ENCODE peak calls at places on chromosomes 4 and X, in six cellular contexts. S is fibroblast of lung, Y is PC-3, Z is T-helper 17 cell, O is lower lobe of right lung, J is heart left ventricle. N is an unnamed sample. For H3K9me3, the result is how much of the 10 kb centered on the place peaks cover.

GRCh38 chr4:24559889-24560288 is 24.5 kb downstream of the DHX15 start:
- DNase-seq in J (no peak), Z (no peak), Y (no peak), O (no peak), S (peak), N (no peak)

GRCh38 chrX:41634284-41634683 is 54.5 kb upstream of the GPR34 start:
- DNase-seq in J (no peak), Z (no peak), Y (no peak), O (no peak), S (peak), N (no peak)

GRCh38 chrX:109854096-109854495 is 121.0 kb upstream of the ACSL4 start:
- DNase-seq in J (no peak), Z (no peak), O (no peak), Y (no peak), S (no peak), N (no peak)

GRCh38 chr4:170698334-170698733 is 608.6 kb upstream of the AADAT start:
- DNase-seq in O (no peak), Y (no peak), J (no peak), Z (no peak), S (no peak), N (no peak)

GRCh38 chr4:104616401-104616820 is 121.7 kb upstream of the CXXC4 start:
- DNase-seq in J (peak), Y (no peak), S (peak), O (no peak), Z (no peak), N (no peak)

GRCh38 chr4:13821522-13821921 is 194.0 kb upstream of the BOD1L1 start:
- DNase-seq in Z (no peak), Y (peak), J (no peak), S (no peak), O (no peak), N (no peak)

GRCh38 chr4:139528377-139529005 is 27.5 kb downstream of the SETD7 start:
- DNase-seq in Y (no peak), J (peak), Z (no peak), S (peak), O (no peak), N (peak)

GRCh38 chrX:28586291-28586690 is 955 bp upstream of the IL1RAPL1 start:
- DNase-seq in S (peak), J (peak), Z (no peak), O (no peak), Y (peak), N (no peak)

GRCh38 chr4:21898101-21898500 is 50.5 kb downstream of the KCNIP4 start:
- DNase-seq in Y (no peak), O (no peak), S (no peak), J (no peak), Z (no peak), N (no peak)

GRCh38 chrX:156001667-156002021 is 4.1 kb downstream of the IL9R start:
- DNase-seq in J (no peak), Y (no peak), O (no peak), S (no peak), Z (no peak), N (no peak)
- H3K9me3 ChIP-seq in J (under half), Y (under half), O (under half), S (under half), Z (under half), N (under half)

DNA sequence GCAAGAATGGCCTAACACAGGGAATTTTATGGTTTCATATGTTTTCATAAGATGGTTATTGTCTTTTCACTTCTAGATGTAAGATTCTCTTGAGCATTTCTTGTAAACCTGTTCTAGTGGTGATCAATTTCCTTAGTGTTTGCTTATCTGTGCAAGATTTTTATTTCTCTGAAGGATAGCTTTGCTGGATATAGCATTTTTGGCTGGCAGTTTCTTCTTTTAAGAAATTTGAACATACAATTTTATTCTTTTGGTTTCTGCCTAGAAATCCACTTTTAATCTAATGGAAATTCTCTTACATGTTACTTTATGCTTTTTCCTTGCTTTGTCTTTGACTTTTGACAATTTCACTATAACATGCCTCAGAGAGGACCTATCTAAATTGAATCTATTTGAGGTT is 276.5 kb upstream of the SFRP2 start:
- DNase-seq in J (no peak), Y (no peak), Z (no peak), S (no peak), O (no peak), N (no peak)
- H3K9me3 ChIP-seq in J (under half), Y (under half), Z (under half), S (under half), O (under half), N (under half)

DNA sequence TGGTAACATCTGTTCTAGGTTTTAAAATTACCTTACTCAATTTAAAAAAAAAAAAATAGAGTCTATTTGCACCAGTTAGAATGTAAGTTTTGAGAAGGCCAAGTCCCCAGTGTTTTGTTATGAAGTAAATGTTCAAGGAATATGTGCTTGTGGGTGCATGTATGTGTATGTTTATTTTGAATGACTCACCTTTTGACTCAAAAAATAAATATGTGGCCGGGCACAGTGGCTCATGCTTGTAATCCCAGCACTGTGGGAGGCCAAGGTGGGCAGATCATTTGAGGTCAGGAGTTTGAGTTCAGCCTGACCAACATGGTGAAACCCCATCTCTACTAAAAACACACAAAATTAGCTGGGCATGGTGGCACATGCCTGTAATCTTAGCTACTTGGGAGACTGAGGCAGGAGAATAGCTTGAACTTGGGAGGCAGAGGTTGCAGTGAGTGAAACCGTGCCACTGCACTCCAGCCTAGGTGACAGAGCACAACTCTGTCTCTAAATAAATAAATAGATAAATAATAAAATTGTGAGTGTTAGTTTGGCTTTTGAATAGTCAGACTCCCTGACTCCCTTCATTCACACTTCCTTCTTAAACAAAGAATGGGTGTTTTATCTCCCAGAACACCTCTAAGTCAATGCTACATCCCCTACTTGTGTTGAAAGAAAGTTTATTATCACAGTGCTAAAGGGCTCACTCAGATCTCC is 511.3 kb upstream of the PCDH7 start:
- DNase-seq in Y (peak), J (no peak), O (no peak), S (peak), Z (no peak), N (no peak)
- H3K9me3 ChIP-seq in Y (under half), J (under half), O (under half), S (under half), Z (under half), N (under half)

GRCh38 chr4:10897076-10897475 is 212.5 kb upstream of the CLNK start:
- DNase-seq in Z (no peak), J (no peak), Y (no peak), O (no peak), S (no peak), N (no peak)
- H3K9me3 ChIP-seq in Z (under half), J (under half), Y (under half), O (under half), S (under half), N (under half)

GRCh38 chr4:75514949-75515612 is 808 bp downstream of the THAP6 start:
- DNase-seq in J (no peak), S (no peak), Y (no peak), O (no peak), Z (no peak), N (no peak)
- H3K9me3 ChIP-seq in J (under half), S (under half), Y (under half), O (under half), Z (under half), N (under half)

GRCh38 chr4:273312-274017 is 31.8 kb downstream of the ZNF732 start:
- DNase-seq in J (no peak), Z (no peak), S (no peak), O (no peak), Y (no peak), N (no peak)

GRCh38 chr4:271492-272103 is 33.7 kb downstream of the ZNF732 start:
- DNase-seq in S (no peak), Z (no peak), O (no peak), Y (no peak), J (no peak), N (no peak)
- H3K9me3 ChIP-seq in S (under half), Z (under half), O (half or more), Y (under half), J (half or more), N (under half)